ENCODE peak calls at places on chromosomes 3 and 15, in nine cellular contexts. R is Right ventricle myocardium superior, E is choroid plexus epithelial cell, I is AG08396, Y is endothelial cell, W is sigmoid colon, N is HuH-7, H is skeletal muscle cell, K is posterior vena cava. B is an unnamed sample.

GRCh38 chr3:31911643-31912042 is 69.4 kb downstream of the OSBPL10 start:
- DNase-seq in R (no peak), H (no peak), N (no peak), Y (no peak), K (no peak), E (peak; percentile 50), W (no peak), I (no peak), B (no peak)

GRCh38 chr3:105255351-105255750 is 111.4 kb upstream of the ALCAM start:
- DNase-seq in N (no peak), W (no peak), H (no peak), R (no peak), Y (no peak), E (no peak), I (no peak), K (no peak), B (no peak)

GRCh38 chr15:27256446-27256845 is 285.5 kb downstream of the GABRG3 start:
- DNase-seq in H (no peak), W (no peak), Y (no peak), E (no peak), K (no peak), R (no peak), N (no peak), I (no peak), B (no peak)

GRCh38 chr15:66641485-66642313 is 60.3 kb upstream of the SMAD6 start:
- DNase-seq in K (no peak), R (no peak), Y (no peak), I (no peak), W (no peak), N (no peak), H (no peak), E (no peak), B (no peak)

GRCh38 chr15:79004336-79004735 is 59.5 kb upstream of the CTSH start:
- DNase-seq in E (peak; percentile 77), N (no peak), H (no peak), W (no peak), R (no peak), Y (no peak), I (peak; percentile 68), K (no peak), B (no peak)

GRCh38 chr15:98121957-98122356 is 161.5 kb downstream of the ARRDC4 start:
- DNase-seq in N (no peak), I (no peak), K (no peak), Y (no peak), H (no peak), E (peak; percentile 22), W (peak; percentile 71), R (no peak), B (no peak)

GRCh38 chr3:52479876-52480575 is 15.1 kb upstream of the STAB1 start:
- DNase-seq in H (no peak), R (no peak), I (no peak), E (no peak), W (no peak), Y (no peak), K (peak; percentile 78), N (no peak), B (no peak)

GRCh38 chr3:106401666-106402319 is 533.0 kb upstream of the CBLB start:
- DNase-seq in E (peak; percentile 71), W (no peak), H (no peak), I (no peak), R (no peak), Y (no peak), K (no peak), N (no peak), B (no peak)

GRCh38 chr15:89442671-89443307 is 53.6 kb downstream of the RHCG start:
- DNase-seq in Y (peak; percentile 78), N (peak; percentile 83), E (peak; percentile 44), H (no peak), I (peak; percentile 80), R (no peak), W (no peak), K (peak; percentile 81), B (no peak)

GRCh38 chr3:165078293-165078692 is at the start of gene SI:
- DNase-seq in K (no peak), W (no peak), I (no peak), N (peak; percentile 4), Y (no peak), E (no peak), R (no peak), H (no peak), B (no peak)

GRCh38 chr15:31474059-31474868 is 147.6 kb downstream of the KLF13 start:
- DNase-seq in E (no peak), I (no peak), H (no peak), R (no peak), W (no peak), N (no peak), Y (no peak), K (no peak), B (no peak)

GRCh38 chr3:129371041-129371826 is 57.2 kb downstream of the EFCAB12 start:
- DNase-seq in E (no peak), K (no peak), H (no peak), R (no peak), N (no peak), Y (no peak), I (no peak), W (no peak), B (no peak)

GRCh38 chr3:53196575-53197407 is 35.8 kb downstream of the PRKCD start:
- DNase-seq in W (no peak), E (peak; percentile 83), R (peak; percentile 44), H (peak; percentile 31), K (no peak), I (no peak), Y (no peak), N (no peak), B (no peak)

GRCh38 chr15:59791646-59792208 is 102.6 kb upstream of the BNIP2 start:
- DNase-seq in W (no peak), H (no peak), E (no peak), K (no peak), I (no peak), N (no peak), Y (no peak), R (no peak), B (no peak)

GRCh38 chr3:31534036-31534435 is 1.3 kb downstream of the STT3B start:
- DNase-seq in Y (no peak), I (peak; percentile 12), H (no peak), K (no peak), W (no peak), E (peak; percentile 40), N (peak; percentile 74), R (no peak), B (no peak)

GRCh38 chr15:85748729-85749128 is 46.0 kb downstream of the KLHL25 start:
- DNase-seq in I (no peak), R (no peak), H (no peak), Y (no peak), E (no peak), K (peak; percentile 81), W (peak; percentile 56), N (no peak), B (no peak)

GRCh38 chr3:66303556-66303955 is 82.8 kb downstream of the SLC25A26 start:
- DNase-seq in I (no peak), W (no peak), H (no peak), K (no peak), N (no peak), Y (no peak), R (no peak), E (no peak), B (no peak)

GRCh38 chr3:65703820-65704219 is 334.9 kb downstream of the MAGI1 start:
- DNase-seq in N (no peak), W (no peak), R (no peak), I (no peak), K (no peak), H (no peak), E (no peak), Y (no peak), B (no peak)

GRCh38 chr3:72818092-72818721 is 30.0 kb downstream of the SHQ1 start:
- DNase-seq in N (no peak), E (peak; percentile 69), Y (peak; percentile 27), R (no peak), I (peak; percentile 25), H (no peak), K (no peak), W (no peak), B (no peak)

GRCh38 chr3:46929324-46929723 is 47.2 kb downstream of the CCDC12 start:
- DNase-seq in W (peak; percentile 54), R (peak; percentile 81), K (peak; percentile 31), Y (no peak), N (no peak), I (no peak), H (no peak), E (no peak), B (no peak)

GRCh38 chr3:126126811-126127431 is 43.0 kb upstream of the SLC41A3 start:
- DNase-seq in R (peak; percentile 26), E (no peak), K (peak; percentile 63), W (peak; percentile 50), I (no peak), H (no peak), N (no peak), Y (no peak), B (no peak)

GRCh38 chr3:112382543-112383160 is 49.7 kb downstream of the CD200 start:
- DNase-seq in K (no peak), R (no peak), Y (no peak), W (no peak), E (no peak), N (no peak), I (no peak), H (no peak), B (no peak)

GRCh38 chr15:56698268-56698667 is 35.0 kb downstream of the ZNF280D start:
- DNase-seq in E (no peak), I (no peak), R (no peak), Y (no peak), N (no peak), K (no peak), H (no peak), W (no peak), B (no peak)

GRCh38 chr15:34341922-34342736 is 807 bp downstream of the NOP10 start:
- DNase-seq in R (no peak), I (no peak), H (no peak), K (peak; percentile 66), N (no peak), E (no peak), W (no peak), Y (no peak), B (no peak)

GRCh38 chr3:73405853-73406252 is 218.9 kb downstream of the PDZRN3 start:
- DNase-seq in K (no peak), R (no peak), W (no peak), E (no peak), N (no peak), I (peak; percentile 41), Y (no peak), H (no peak), B (no peak)

GRCh38 chr15:65835452-65835851 is 33.8 kb upstream of the RAB11A start:
- DNase-seq in W (no peak), E (no peak), I (no peak), R (no peak), H (no peak), K (no peak), Y (no peak), N (no peak), B (no peak)

GRCh38 chr15:71493526-71493925 is 316.8 kb upstream of the NR2E3 start:
- DNase-seq in W (no peak), E (no peak), K (no peak), R (no peak), I (no peak), Y (no peak), H (no peak), N (no peak), B (no peak)

B was measured in HS-5.